ENCODE peak calls at places on chromosome X, in four cellular contexts. One of them, this sample, is unnamed.

GRCh38 chrX:26922278-26922677 is 540.9 kb downstream of the PPP4R3C start:
- DNase-seq in fibroblast of pulmonary artery: peak
- DNase-seq in NCI-H446 treated with DMSO at 0.1 percent for 48 hours: no peak
- DNase-seq in natural killer cell treated with Interleukin-12 subunit alpha and Interleukin-12 subunit beta and Interleukin-15 and Interleukin-18, amount 100 ng/mL, for 72 hours: no peak
- DNase-seq in this sample: no peak

GRCh38 chrX:69124108-69124507 is 41.1 kb downstream of the PJA1 start:
- DNase-seq in fibroblast of pulmonary artery: peak
- DNase-seq in NCI-H446 treated with DMSO at 0.1 percent for 48 hours: no peak
- DNase-seq in natural killer cell treated with Interleukin-12 subunit alpha and Interleukin-12 subunit beta and Interleukin-15 and Interleukin-18, amount 100 ng/mL, for 72 hours: no peak
- DNase-seq in this sample: no peak

GRCh38 chrX:25006586-25007058 is 9.1 kb downstream of the ARX start:
- DNase-seq in fibroblast of pulmonary artery: no peak
- DNase-seq in NCI-H446 treated with DMSO at 0.1 percent for 48 hours: no peak
- DNase-seq in natural killer cell treated with Interleukin-12 subunit alpha and Interleukin-12 subunit beta and Interleukin-15 and Interleukin-18, amount 100 ng/mL, for 72 hours: no peak
- DNase-seq in this sample: no peak

GRCh38 chrX:10615931-10616780 is 4.2 kb downstream of the MID1 start:
- DNase-seq in fibroblast of pulmonary artery: peak
- DNase-seq in NCI-H446 treated with DMSO at 0.1 percent for 48 hours: peak
- DNase-seq in natural killer cell treated with Interleukin-12 subunit alpha and Interleukin-12 subunit beta and Interleukin-15 and Interleukin-18, amount 100 ng/mL, for 72 hours: no peak
- DNase-seq in this sample: peak

GRCh38 chrX:78024349-78025108 is 55.1 kb upstream of the PGAM4 start:
- DNase-seq in fibroblast of pulmonary artery: peak
- DNase-seq in NCI-H446 treated with DMSO at 0.1 percent for 48 hours: no peak
- DNase-seq in natural killer cell treated with Interleukin-12 subunit alpha and Interleukin-12 subunit beta and Interleukin-15 and Interleukin-18, amount 100 ng/mL, for 72 hours: no peak
- DNase-seq in this sample: peak

GRCh38 chrX:336227-336626 is 17.6 kb upstream of the GTPBP6 start:
- DNase-seq in fibroblast of pulmonary artery: no peak
- DNase-seq in NCI-H446 treated with DMSO at 0.1 percent for 48 hours: no peak
- DNase-seq in natural killer cell treated with Interleukin-12 subunit alpha and Interleukin-12 subunit beta and Interleukin-15 and Interleukin-18, amount 100 ng/mL, for 72 hours: no peak
- DNase-seq in this sample: no peak

GRCh38 chrX:47877327-47877726 is 40.6 kb downstream of the ZNF81 start:
- DNase-seq in fibroblast of pulmonary artery: no peak
- DNase-seq in NCI-H446 treated with DMSO at 0.1 percent for 48 hours: no peak
- DNase-seq in natural killer cell treated with Interleukin-12 subunit alpha and Interleukin-12 subunit beta and Interleukin-15 and Interleukin-18, amount 100 ng/mL, for 72 hours: no peak
- DNase-seq in this sample: no peak

GRCh38 chrX:110755061-110755460 is 40.6 kb downstream of the CHRDL1 start:
- DNase-seq in fibroblast of pulmonary artery: no peak
- DNase-seq in NCI-H446 treated with DMSO at 0.1 percent for 48 hours: no peak
- DNase-seq in natural killer cell treated with Interleukin-12 subunit alpha and Interleukin-12 subunit beta and Interleukin-15 and Interleukin-18, amount 100 ng/mL, for 72 hours: no peak
- DNase-seq in this sample: no peak

GRCh38 chrX:118216086-118216485 is 99.5 kb upstream of the KLHL13 start:
- DNase-seq in fibroblast of pulmonary artery: peak
- DNase-seq in NCI-H446 treated with DMSO at 0.1 percent for 48 hours: no peak
- DNase-seq in natural killer cell treated with Interleukin-12 subunit alpha and Interleukin-12 subunit beta and Interleukin-15 and Interleukin-18, amount 100 ng/mL, for 72 hours: no peak
- DNase-seq in this sample: no peak

GRCh38 chrX:26442340-26442739 is 226.4 kb downstream of the MAGEB5 start:
- DNase-seq in fibroblast of pulmonary artery: peak
- DNase-seq in NCI-H446 treated with DMSO at 0.1 percent for 48 hours: peak
- DNase-seq in natural killer cell treated with Interleukin-12 subunit alpha and Interleukin-12 subunit beta and Interleukin-15 and Interleukin-18, amount 100 ng/mL, for 72 hours: no peak
- DNase-seq in this sample: peak

GRCh38 chrX:2967998-2968909 is 38.1 kb upstream of the ARSH start:
- DNase-seq in fibroblast of pulmonary artery: peak
- DNase-seq in NCI-H446 treated with DMSO at 0.1 percent for 48 hours: no peak
- DNase-seq in natural killer cell treated with Interleukin-12 subunit alpha and Interleukin-12 subunit beta and Interleukin-15 and Interleukin-18, amount 100 ng/mL, for 72 hours: no peak
- DNase-seq in this sample: no peak